ENCODE peak calls at places on chromosomes 5 and 9, in five cellular contexts. D, P, B, Y and O are unnamed samples.

GRCh38 chr5:318341-318897 is 3.1 kb upstream of the AHRR start:
- DNase-seq in P (no peak), B (no peak), D (peak; percentile 32), Y (peak; percentile 71), O (no peak)

GRCh38 chr9:117644133-117644532 is 60.1 kb upstream of the TLR4 start:
- DNase-seq in Y (no peak), B (no peak), D (no peak), P (no peak), O (no peak)

GRCh38 chr5:145553177-145553576 is 282.0 kb downstream of the PRELID2 start:
- DNase-seq in B (no peak), P (no peak), D (no peak), Y (no peak), O (no peak)

GRCh38 chr9:128026255-128027165 is 40.6 kb downstream of the NAIF1 start:
- DNase-seq in D (peak; percentile 65), B (no peak), P (peak; percentile 72), Y (no peak), O (no peak)

GRCh38 chr9:35424356-35425352 is 65.3 kb upstream of the RUSC2 start:
- DNase-seq in B (no peak), P (no peak), D (no peak), Y (no peak), O (no peak)

GRCh38 chr5:57412010-57412409 is 70.6 kb downstream of the ACTBL2 start:
- DNase-seq in P (no peak), D (peak; percentile 92), B (no peak), Y (no peak), O (no peak)

GRCh38 chr5:122354293-122354692 is 42.3 kb downstream of the SNCAIP start:
- DNase-seq in D (no peak), P (no peak), B (no peak), Y (no peak), O (no peak)

GRCh38 chr9:3863114-3863528 is 337.3 kb upstream of the RFX3 start:
- DNase-seq in B (no peak), D (peak; percentile 70), Y (peak; percentile 50), P (no peak), O (peak; percentile 28)

GRCh38 chr5:162852145-162852544 is 585.2 kb upstream of the CCNG1 start:
- DNase-seq in P (no peak), B (no peak), D (no peak), Y (no peak), O (no peak)

GRCh38 chr9:137987244-137988030 is 109.9 kb downstream of the CACNA1B start:
- DNase-seq in Y (peak; percentile 24), D (no peak), B (no peak), P (no peak), O (peak; percentile 37)